ENCODE peak calls at places on chromosomes 2 and 18, in four cellular contexts. L, F, K and M are unnamed samples.

GRCh38 chr2:88429929-88430328 is 22.6 kb downstream of the FOXI3 start:
- DNase-seq in L (no peak), F (no peak), K (no peak), M (no peak)

GRCh38 chr18:46423226-46423805 is 233.7 kb downstream of the LOXHD1 start:
- DNase-seq in L (no peak), F (no peak), K (no peak), M (no peak)

GRCh38 chr2:237291138-237291792 is 122.7 kb downstream of the COL6A3 start:
- DNase-seq in L (peak; percentile 63), F (no peak), K (no peak), M (no peak)

GRCh38 chr2:74945783-74946165 is 12.7 kb upstream of the POLE4 start:
- DNase-seq in L (no peak), F (no peak), K (no peak), M (no peak)

GRCh38 chr2:196383799-196384198 is 212.4 kb upstream of the STK17B start:
- DNase-seq in L (no peak), F (no peak), K (no peak), M (no peak)

GRCh38 chr2:34340307-34340706 is 741.2 kb upstream of the FAM98A start:
- DNase-seq in L (no peak), F (no peak), K (no peak), M (no peak)

GRCh38 chr2:150080115-150080514 is 407.4 kb downstream of the RND3 start:
- DNase-seq in L (no peak), F (no peak), K (no peak), M (no peak)

GRCh38 chr18:63999871-64000270 is 30.0 kb downstream of the SERPINB8 start:
- DNase-seq in L (no peak), F (no peak), K (no peak), M (no peak)

GRCh38 chr2:201913197-201913596 is 106.9 kb downstream of the CDK15 start:
- DNase-seq in L (no peak), F (no peak), K (no peak), M (no peak)

GRCh38 chr2:230268606-230269222 is 43.2 kb downstream of the SP140 start:
- DNase-seq in L (no peak), F (peak; percentile 36), K (no peak), M (no peak)

GRCh38 chr2:218354850-218355443 is 1.7 kb upstream of the CATIP start:
- DNase-seq in L (peak; percentile 86), F (no peak), K (no peak), M (no peak)

GRCh38 chr2:128511731-128512663 is 193.3 kb upstream of the HS6ST1 start:
- DNase-seq in L (no peak), F (no peak), K (no peak), M (no peak)

GRCh38 chr2:240898731-240899467 is 2.9 kb upstream of the MAB21L4 start:
- DNase-seq in L (no peak), F (no peak), K (no peak), M (no peak)
- TF ChIP-seq POLR2A in L (no peak), F (no peak), K (no peak), M (no peak)

GRCh38 chr2:121696410-121696930 is 40.2 kb downstream of the NIFK start:
- DNase-seq in L (no peak), F (no peak), K (no peak), M (no peak)
- TF ChIP-seq TAF1 in L (no peak), F (no peak), K (no peak), M (no peak)

DNA sequence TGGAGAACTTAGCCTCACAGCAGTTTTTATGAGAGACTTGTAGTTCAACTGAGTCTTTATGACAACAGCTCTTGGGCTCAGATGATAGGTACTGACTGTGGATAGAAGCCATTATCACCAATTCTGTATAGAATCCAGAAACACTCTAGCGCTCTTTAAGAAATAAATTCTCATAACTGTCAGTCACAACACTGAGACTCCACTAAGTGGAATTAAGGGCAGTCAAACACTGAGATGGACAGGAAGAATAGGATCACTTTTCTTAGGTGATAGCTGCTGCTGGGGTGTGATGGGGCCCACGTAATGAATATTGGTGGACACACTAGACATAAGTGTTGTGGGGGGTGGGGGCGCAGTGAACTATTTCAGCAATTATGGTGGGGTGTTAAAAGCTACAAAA is 1691.8 kb upstream of the LRRTM1 start:
- DNase-seq in L (no peak), F (no peak), K (no peak), M (no peak)
- TF ChIP-seq POLR2AphosphoS5 in L (no peak), F (no peak), K (no peak), M (no peak)

GRCh38 chr2:206276169-206276927 is 1.9 kb downstream of the ZDBF2 start:
- DNase-seq in L (no peak), F (no peak), K (no peak), M (no peak)

GRCh38 chr2:206275274-206276160 is 1.1 kb downstream of the ZDBF2 start:
- DNase-seq in L (no peak), F (peak; percentile 55), K (peak; percentile 15), M (no peak)

GRCh38 chr2:206271066-206271465 is 3.4 kb upstream of the ZDBF2 start:
- DNase-seq in L (no peak), F (no peak), K (no peak), M (no peak)

GRCh38 chr2:206277503-206277902 is 3.0 kb downstream of the ZDBF2 start:
- DNase-seq in L (no peak), F (no peak), K (no peak), M (no peak)

DNA sequence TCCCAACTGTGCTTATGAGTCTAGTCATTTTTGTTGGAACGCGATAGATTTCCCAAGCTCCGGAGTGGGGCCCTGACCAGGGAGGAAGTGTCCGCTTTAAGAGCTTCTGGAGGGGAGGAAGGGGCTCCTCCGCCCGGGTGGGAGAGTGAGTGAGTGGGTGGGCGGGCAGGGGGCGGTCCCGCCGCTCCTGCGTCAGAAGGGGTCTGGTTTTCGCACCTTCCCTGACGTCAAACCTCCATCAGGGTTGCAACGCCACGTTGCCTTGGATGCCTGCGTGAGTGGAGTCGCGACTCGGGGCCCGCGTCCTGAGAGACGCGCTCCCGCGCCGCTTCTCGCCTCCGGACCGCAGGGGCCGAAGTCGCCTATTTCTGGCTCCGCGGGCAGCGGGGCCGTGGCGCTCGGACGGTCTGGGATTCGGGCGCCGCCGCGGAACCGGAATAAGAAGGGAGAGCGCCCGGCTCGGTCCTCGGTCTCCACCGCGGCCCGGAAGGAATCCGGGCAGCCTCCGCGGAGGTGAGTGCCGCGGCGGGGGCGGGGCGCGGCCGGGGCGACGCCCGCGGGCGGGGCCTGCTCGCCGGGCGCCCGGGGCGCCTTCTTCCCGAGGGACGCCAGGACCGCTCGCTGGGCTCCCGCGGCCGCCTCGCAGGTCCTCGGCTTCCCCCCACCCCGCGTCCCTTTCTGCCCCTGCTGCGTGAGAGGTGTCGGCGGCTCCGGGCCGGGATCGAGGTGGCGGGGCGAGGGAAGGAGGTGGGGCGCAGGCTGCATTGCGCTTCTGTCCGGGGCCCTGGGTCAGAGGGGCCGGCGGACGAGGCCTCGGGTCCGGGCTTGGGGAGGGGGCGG is at the start of gene ZDBF2:
- DNase-seq in L (no peak), F (no peak), K (peak; percentile 56), M (peak; percentile 66)
- TF ChIP-seq POLR2A in L (peak; percentile 16), F (peak; percentile 76), K (no peak), M (peak; percentile 25)

DNA sequence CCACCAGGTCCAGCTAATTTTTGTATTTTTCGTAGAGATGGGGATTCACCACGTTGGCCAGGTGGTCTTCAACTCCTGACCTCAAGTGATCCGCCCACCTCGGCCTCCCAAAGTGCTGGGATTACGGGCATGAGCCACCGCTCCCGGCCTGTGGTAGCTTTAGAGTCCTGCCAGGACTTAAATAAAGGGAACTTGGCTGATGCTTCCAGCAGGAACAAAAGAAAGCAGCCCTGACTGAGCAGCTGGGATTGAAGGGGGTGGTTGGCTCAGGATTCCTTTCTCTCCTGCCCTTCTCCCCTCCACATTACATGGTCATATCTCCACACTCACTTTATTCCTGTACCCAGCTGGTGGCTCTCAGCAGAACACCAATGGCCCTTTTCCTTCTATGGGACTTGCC is 20.0 kb downstream of the EFHD1 start:
- DNase-seq in L (no peak), F (no peak), K (no peak), M (no peak)
- TF ChIP-seq TAF1 in L (no peak), F (no peak), K (no peak), M (no peak)

GRCh38 chr2:227677928-227678327 is 11.3 kb downstream of the SCYGR5 start:
- DNase-seq in L (no peak), F (no peak), K (no peak), M (no peak)
- TF ChIP-seq POLR2AphosphoS5 in L (no peak), F (no peak), K (no peak), M (no peak)

DNA sequence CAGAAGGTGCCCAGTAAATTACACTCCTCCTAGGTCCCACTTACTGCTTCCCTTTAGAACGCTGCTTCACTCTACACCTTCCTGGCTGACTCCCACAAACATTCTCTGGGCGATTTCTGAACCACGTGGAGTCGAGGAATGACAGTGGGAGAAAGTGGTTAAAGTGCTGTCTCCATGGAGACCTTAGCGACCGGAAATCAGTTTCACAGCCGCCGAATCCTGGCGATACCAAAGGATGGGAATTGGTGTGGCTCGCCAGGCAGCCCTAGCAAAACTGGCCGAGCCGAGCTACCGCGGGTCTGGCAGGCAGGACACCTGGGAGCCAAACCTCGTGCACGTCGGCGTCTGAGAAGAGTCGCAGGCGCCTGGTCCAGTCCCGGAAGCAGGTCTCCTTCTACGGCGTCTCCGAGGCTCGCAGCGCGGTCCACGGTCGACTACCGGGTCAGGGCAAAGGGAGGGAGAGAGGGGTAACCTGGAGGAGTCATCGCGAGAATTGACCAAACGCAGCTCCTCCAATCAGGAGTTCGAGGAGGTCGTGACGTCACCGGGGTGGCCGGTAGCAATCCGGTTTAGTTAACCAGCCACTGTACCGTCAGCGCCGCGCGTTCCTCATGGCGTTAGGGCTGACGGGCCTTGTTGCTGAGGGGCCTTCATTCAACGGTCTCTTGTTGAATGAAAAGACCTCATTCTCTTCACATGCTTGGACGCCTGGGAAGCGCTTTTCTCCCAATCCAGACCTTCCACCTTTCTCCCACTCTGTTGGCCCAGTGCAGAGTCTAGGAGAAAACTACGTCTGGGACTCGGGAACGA is at the start of gene THADA:
- DNase-seq in L (peak; percentile 99), F (peak; percentile 98), K (peak; percentile 80), M (peak; percentile 86)
- TF ChIP-seq POLR2A in L (peak; percentile 100), F (peak; percentile 99), K (peak; percentile 99), M (peak; percentile 97)

GRCh38 chr18:8990276-8991031 is 112.0 kb upstream of the NDUFV2 start:
- DNase-seq in L (no peak), F (no peak), K (no peak), M (no peak)
- TF ChIP-seq TAF1 in L (no peak), F (no peak), K (no peak), M (no peak)

DNA sequence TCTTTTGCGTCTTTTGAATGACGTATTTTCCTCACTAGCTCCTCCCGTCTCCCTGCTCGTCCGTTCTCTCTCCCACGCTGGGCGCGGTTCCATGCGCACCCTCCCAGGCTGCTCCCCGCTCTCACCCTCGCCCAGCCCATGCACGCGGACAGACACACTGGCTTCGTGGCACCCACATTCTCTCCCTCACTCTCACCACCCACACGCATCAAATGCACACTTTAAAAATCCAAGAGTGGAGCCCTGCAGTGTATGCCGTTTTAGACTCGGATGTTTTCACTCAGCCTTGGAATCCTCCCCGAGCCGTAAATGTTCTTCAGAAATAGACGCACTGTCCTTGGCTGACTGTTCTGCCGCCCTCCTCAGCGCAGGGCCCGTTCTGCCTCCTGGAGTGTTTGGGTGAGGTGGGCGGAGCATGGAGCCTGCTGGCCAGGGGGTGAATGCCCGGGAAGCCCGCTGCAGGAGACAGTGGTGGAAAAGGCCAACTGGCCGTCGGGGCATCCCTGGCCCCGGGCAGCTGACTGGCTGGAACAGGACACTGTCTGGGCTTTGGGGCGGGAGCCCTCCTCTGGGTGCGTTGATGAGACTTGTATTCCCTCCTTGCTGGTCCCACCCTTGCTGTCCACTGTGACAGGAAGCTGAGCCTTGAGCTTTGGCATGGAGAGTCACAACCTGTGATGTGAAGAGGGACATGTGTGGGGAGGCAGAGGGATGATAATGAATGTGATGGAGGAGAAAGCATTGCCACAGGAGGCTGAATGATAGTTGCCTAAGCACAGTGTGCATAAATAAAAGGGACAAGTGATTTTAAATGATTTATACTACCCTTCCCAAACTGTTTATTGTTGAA is 35.4 kb upstream of the LYPD6B start:
- DNase-seq in L (no peak), F (no peak), K (no peak), M (no peak)
- TF ChIP-seq POLR2AphosphoS5 in L (no peak), F (no peak), K (no peak), M (no peak)

GRCh38 chr2:36358317-36358659 is 2.7 kb downstream of the CRIM1 start:
- DNase-seq in L (no peak), F (no peak), K (no peak), M (no peak)
- TF ChIP-seq POLR2A in L (no peak), F (no peak), K (no peak), M (no peak)